ENCODE peak calls at places on chromosomes 5 and 9, in four cellular contexts. One of them, this sample, is unnamed.
A peak's percentile ranks its signal among the peaks of the same experiment; 100 is the strongest.

GRCh38 chr5:95801961-95802360 is 20.6 kb downstream of the GLRX start:
- DNase-seq in dermis microvascular lymphatic vessel endothelial cell: no peak
- DNase-seq in NCI-H1092: no peak
- DNase-seq in GM12864: no peak
- DNase-seq in this sample: no peak

GRCh38 chr5:127026166-127026565 is 4.2 kb downstream of the MARCHF3 start:
- DNase-seq in dermis microvascular lymphatic vessel endothelial cell: no peak
- DNase-seq in NCI-H1092: no peak
- DNase-seq in GM12864: no peak
- DNase-seq in this sample: no peak

GRCh38 chr9:84493284-84493947 is 152.9 kb upstream of the SLC28A3 start:
- DNase-seq in dermis microvascular lymphatic vessel endothelial cell: no peak
- DNase-seq in NCI-H1092: no peak
- DNase-seq in GM12864: no peak
- DNase-seq in this sample: no peak

GRCh38 chr5:8012131-8012977 is 143.4 kb downstream of the MTRR start:
- DNase-seq in dermis microvascular lymphatic vessel endothelial cell: no peak
- DNase-seq in NCI-H1092: no peak
- DNase-seq in GM12864: no peak
- DNase-seq in this sample: no peak

GRCh38 chr9:84867171-84867570 is 197.6 kb downstream of the NTRK2 start:
- DNase-seq in dermis microvascular lymphatic vessel endothelial cell: no peak
- DNase-seq in NCI-H1092: no peak
- DNase-seq in GM12864: no peak
- DNase-seq in this sample: no peak

GRCh38 chr5:73094415-73094814 is 26.0 kb upstream of the TMEM171 start:
- DNase-seq in dermis microvascular lymphatic vessel endothelial cell: no peak
- DNase-seq in NCI-H1092: no peak
- DNase-seq in GM12864: no peak
- DNase-seq in this sample: no peak

GRCh38 chr5:126982195-126982594 is 48.2 kb downstream of the MARCHF3 start:
- DNase-seq in dermis microvascular lymphatic vessel endothelial cell: no peak
- DNase-seq in NCI-H1092: no peak
- DNase-seq in GM12864: no peak
- DNase-seq in this sample: no peak

GRCh38 chr5:147188200-147189108 is 46.4 kb upstream of the STK32A start:
- DNase-seq in dermis microvascular lymphatic vessel endothelial cell: peak; percentile 53
- DNase-seq in NCI-H1092: peak; percentile 64
- DNase-seq in GM12864: peak; percentile 4
- DNase-seq in this sample: no peak

GRCh38 chr5:94353605-94354004 is 264.8 kb downstream of the KIAA0825 start:
- DNase-seq in dermis microvascular lymphatic vessel endothelial cell: no peak
- DNase-seq in NCI-H1092: no peak
- DNase-seq in GM12864: no peak
- DNase-seq in this sample: no peak

GRCh38 chr9:106874657-106875056 is 11.7 kb downstream of the ZNF462 start:
- DNase-seq in dermis microvascular lymphatic vessel endothelial cell: no peak
- DNase-seq in NCI-H1092: no peak
- DNase-seq in GM12864: no peak
- DNase-seq in this sample: no peak

GRCh38 chr9:108412755-108413154 is 443.0 kb downstream of the ACTL7B start:
- DNase-seq in dermis microvascular lymphatic vessel endothelial cell: no peak
- DNase-seq in NCI-H1092: no peak
- DNase-seq in GM12864: no peak
- DNase-seq in this sample: no peak

GRCh38 chr5:141234109-141234508 is 11.0 kb downstream of the PCDHB14 start:
- DNase-seq in dermis microvascular lymphatic vessel endothelial cell: peak; percentile 4
- DNase-seq in NCI-H1092: no peak
- DNase-seq in GM12864: no peak
- DNase-seq in this sample: no peak

GRCh38 chr5:128566170-128566569 is 28.1 kb upstream of the FBN2 start:
- DNase-seq in dermis microvascular lymphatic vessel endothelial cell: no peak
- DNase-seq in NCI-H1092: no peak
- DNase-seq in GM12864: no peak
- DNase-seq in this sample: no peak

GRCh38 chr9:124812401-124813016 is 35.6 kb downstream of the OLFML2A start:
- DNase-seq in dermis microvascular lymphatic vessel endothelial cell: no peak
- DNase-seq in NCI-H1092: no peak
- DNase-seq in GM12864: no peak
- DNase-seq in this sample: peak; percentile 83

GRCh38 chr9:110197330-110198187 is 10.4 kb downstream of the C9orf152 start:
- DNase-seq in dermis microvascular lymphatic vessel endothelial cell: peak; percentile 11
- DNase-seq in NCI-H1092: no peak
- DNase-seq in GM12864: no peak
- DNase-seq in this sample: no peak

GRCh38 chr5:141547488-141547887 is 58.6 kb downstream of the PCDHGC5 start:
- DNase-seq in dermis microvascular lymphatic vessel endothelial cell: peak; percentile 29
- DNase-seq in NCI-H1092: no peak
- DNase-seq in GM12864: no peak
- DNase-seq in this sample: no peak

GRCh38 chr5:76413746-76414145 is 10.7 kb downstream of the IQGAP2 start:
- DNase-seq in dermis microvascular lymphatic vessel endothelial cell: no peak
- DNase-seq in NCI-H1092: no peak
- DNase-seq in GM12864: no peak
- DNase-seq in this sample: no peak

GRCh38 chr5:5220896-5221295 is 80.8 kb downstream of the ADAMTS16 start:
- DNase-seq in dermis microvascular lymphatic vessel endothelial cell: no peak
- DNase-seq in NCI-H1092: no peak
- DNase-seq in GM12864: no peak
- DNase-seq in this sample: no peak

GRCh38 chr9:137027369-137028012 is 546 bp downstream of the ABCA2 start:
- DNase-seq in dermis microvascular lymphatic vessel endothelial cell: no peak
- DNase-seq in NCI-H1092: no peak
- DNase-seq in GM12864: no peak
- DNase-seq in this sample: no peak

GRCh38 chr5:81363093-81363886 is 30.6 kb downstream of the ACOT12 start:
- DNase-seq in dermis microvascular lymphatic vessel endothelial cell: no peak
- DNase-seq in NCI-H1092: no peak
- DNase-seq in GM12864: no peak
- DNase-seq in this sample: no peak

GRCh38 chr9:70607926-70608325 is 193.5 kb upstream of the KLF9 start:
- DNase-seq in dermis microvascular lymphatic vessel endothelial cell: no peak
- DNase-seq in NCI-H1092: no peak
- DNase-seq in GM12864: no peak
- DNase-seq in this sample: no peak

GRCh38 chr9:35604578-35605335 is at the start of gene TESK1:
- DNase-seq in dermis microvascular lymphatic vessel endothelial cell: no peak
- DNase-seq in NCI-H1092: peak; percentile 55
- DNase-seq in GM12864: no peak
- DNase-seq in this sample: no peak

GRCh38 chr9:96344458-96345180 is 38.9 kb downstream of the SLC35D2 start:
- DNase-seq in dermis microvascular lymphatic vessel endothelial cell: peak; percentile 96
- DNase-seq in NCI-H1092: no peak
- DNase-seq in GM12864: no peak
- DNase-seq in this sample: peak; percentile 84

GRCh38 chr5:173642191-173642816 is 25.9 kb upstream of the BOD1 start:
- DNase-seq in dermis microvascular lymphatic vessel endothelial cell: no peak
- DNase-seq in NCI-H1092: no peak
- DNase-seq in GM12864: no peak
- DNase-seq in this sample: no peak

GRCh38 chr9:6681957-6682501 is 36.5 kb upstream of the GLDC start:
- DNase-seq in dermis microvascular lymphatic vessel endothelial cell: no peak
- DNase-seq in NCI-H1092: no peak
- DNase-seq in GM12864: no peak
- DNase-seq in this sample: no peak

GRCh38 chr5:58462623-58463230 is 2.8 kb upstream of the PLK2 start:
- DNase-seq in dermis microvascular lymphatic vessel endothelial cell: peak; percentile 64
- DNase-seq in NCI-H1092: no peak
- DNase-seq in GM12864: no peak
- DNase-seq in this sample: no peak

GRCh38 chr5:84393969-84394368 is 9.3 kb upstream of the EDIL3 start:
- DNase-seq in dermis microvascular lymphatic vessel endothelial cell: no peak
- DNase-seq in NCI-H1092: no peak
- DNase-seq in GM12864: no peak
- DNase-seq in this sample: no peak

GRCh38 chr5:38423536-38424178 is 132.8 kb downstream of the LIFR start:
- DNase-seq in dermis microvascular lymphatic vessel endothelial cell: no peak
- DNase-seq in NCI-H1092: no peak
- DNase-seq in GM12864: no peak
- DNase-seq in this sample: peak; percentile 30

GRCh38 chr9:124886866-124887492 is 25.0 kb downstream of the ARPC5L start:
- DNase-seq in dermis microvascular lymphatic vessel endothelial cell: no peak
- DNase-seq in NCI-H1092: no peak
- DNase-seq in GM12864: no peak
- DNase-seq in this sample: no peak

GRCh38 chr5:127988149-127988755 is 95.3 kb upstream of the SLC12A2 start:
- DNase-seq in dermis microvascular lymphatic vessel endothelial cell: peak; percentile 73
- DNase-seq in NCI-H1092: no peak
- DNase-seq in GM12864: no peak
- DNase-seq in this sample: no peak

GRCh38 chr9:107952773-107953172 is 463.2 kb upstream of the KLF4 start:
- DNase-seq in dermis microvascular lymphatic vessel endothelial cell: no peak
- DNase-seq in NCI-H1092: no peak
- DNase-seq in GM12864: no peak
- DNase-seq in this sample: no peak

GRCh38 chr5:124599048-124599973 is 147.1 kb downstream of the ZNF608 start:
- DNase-seq in dermis microvascular lymphatic vessel endothelial cell: peak; percentile 90
- DNase-seq in NCI-H1092: no peak
- DNase-seq in GM12864: no peak
- DNase-seq in this sample: no peak

This sample was measured in right atrium auricular region.